ENCODE peak calls at places on chromosome 10, in eight cellular contexts. G is GM20000; J is T-helper 1 cell; W is stimulated activated CD4-positive, alpha-beta T cell treated with anti-CD3 and anti-CD28 coated beads, Interleukin-15, amount 100 ng/mL, for 24 hours; T is activated CD8-positive, alpha-beta memory T cell treated with anti-CD3 and anti-CD28 coated beads for 24 hours; Z is CD4-positive, alpha-beta T cell; Q is NCI-H1417; B is putamen. U is an unnamed sample.

GRCh38 chr10:97580421-97581367 is 3.5 kb upstream of the HOGA1 start:
- DNase-seq in W (no peak), T (no peak), G (no peak), B (no peak), Z (no peak), J (no peak), Q (no peak), U (no peak)

GRCh38 chr10:11776080-11776479 is 33.9 kb downstream of the ECHDC3 start:
- DNase-seq in Q (no peak), G (no peak), J (no peak), W (no peak), Z (no peak), B (no peak), T (no peak), U (no peak)

GRCh38 chr10:36462194-36462593 is 663.2 kb upstream of the ANKRD30A start:
- DNase-seq in Z (no peak), T (no peak), B (no peak), G (no peak), J (no peak), W (no peak), Q (no peak), U (no peak)

GRCh38 chr10:132675031-132675740 is 110.8 kb downstream of the NKX6-2 start:
- DNase-seq in B (no peak), T (no peak), G (no peak), J (peak; percentile 1), Z (no peak), Q (no peak), W (no peak), U (no peak)

GRCh38 chr10:123862421-123863188 is 29.0 kb downstream of the CPXM2 start:
- DNase-seq in J (no peak), B (no peak), Z (no peak), G (no peak), T (no peak), W (no peak), Q (no peak), U (no peak)

GRCh38 chr10:51937313-51937712 is 237.9 kb upstream of the CSTF2T start:
- DNase-seq in T (no peak), G (no peak), Z (no peak), J (no peak), Q (no peak), B (no peak), W (no peak), U (no peak)

GRCh38 chr10:19588608-19589007 is 227.6 kb upstream of the PLXDC2 start:
- DNase-seq in T (no peak), W (no peak), Z (no peak), J (no peak), B (no peak), G (no peak), Q (no peak), U (no peak)

GRCh38 chr10:60414877-60415585 is 25.4 kb upstream of the ANK3 start:
- DNase-seq in W (no peak), B (no peak), G (no peak), T (no peak), Q (no peak), J (no peak), Z (no peak), U (no peak)

U was measured in NCI-H748 treated with DMSO at 0.1 percent for 48 hours.